ENCODE peak calls at places on chromosomes 11 and 22, in seven cellular contexts. A is neural crest cell, Z is RWPE1, N is Calu3, L is fibroblast of lung, B is NB4, W is A549. V is an unnamed sample.

GRCh38 chr11:103499710-103500340 is 390.6 kb downstream of the DYNC2H1 start:
- DNase-seq in A (no peak), Z (no peak), N (no peak), L (no peak), B (no peak), W (no peak), V (no peak)

GRCh38 chr11:131544591-131544990 is 174.2 kb downstream of the NTM start:
- DNase-seq in A (no peak), Z (no peak), N (no peak), L (no peak), B (no peak), W (no peak), V (no peak)

GRCh38 chr11:70577258-70577603 is 178.9 kb downstream of the CTTN start:
- DNase-seq in A (no peak), Z (no peak), N (no peak), L (no peak), B (no peak), W (no peak), V (no peak)

GRCh38 chr22:48185656-48186055 is 1423.2 kb downstream of the TBC1D22A start:
- DNase-seq in A (no peak), Z (no peak), N (no peak), L (no peak), B (peak), W (no peak), V (no peak)

GRCh38 chr22:29840498-29840897 is 2.4 kb upstream of the ASCC2 start:
- DNase-seq in A (no peak), Z (no peak), N (no peak), L (no peak), B (peak), W (no peak), V (no peak)

GRCh38 chr22:40463017-40463631 is 92.7 kb downstream of the SGSM3 start:
- DNase-seq in A (no peak), Z (no peak), N (no peak), L (no peak), B (peak), W (no peak), V (no peak)

GRCh38 chr11:92556435-92556834 is 331.8 kb downstream of the FAT3 start:
- DNase-seq in A (no peak), Z (peak), N (peak), L (peak), B (peak), W (peak), V (no peak)

GRCh38 chr11:5603326-5603725 is 6.9 kb downstream of the TRIM6 start:
- DNase-seq in A (no peak), Z (no peak), N (no peak), L (no peak), B (no peak), W (no peak), V (no peak)

GRCh38 chr22:47012589-47013365 is 250.3 kb downstream of the TBC1D22A start:
- DNase-seq in A (no peak), Z (no peak), N (no peak), L (peak), B (no peak), W (no peak), V (no peak)
- TF ChIP-seq CTCF in A (peak), Z (no peak), N (no peak), L (no peak), B (no peak), W (no peak), V (peak)

GRCh38 chr11:2298795-2299747 is 2.6 kb downstream of the C11orf21 start:
- DNase-seq in A (no peak), Z (peak), N (peak), L (no peak), B (peak), W (peak), V (no peak)
- TF ChIP-seq CTCF in A (peak), Z (peak), N (peak), L (no peak), B (no peak), W (peak), V (peak)

DNA sequence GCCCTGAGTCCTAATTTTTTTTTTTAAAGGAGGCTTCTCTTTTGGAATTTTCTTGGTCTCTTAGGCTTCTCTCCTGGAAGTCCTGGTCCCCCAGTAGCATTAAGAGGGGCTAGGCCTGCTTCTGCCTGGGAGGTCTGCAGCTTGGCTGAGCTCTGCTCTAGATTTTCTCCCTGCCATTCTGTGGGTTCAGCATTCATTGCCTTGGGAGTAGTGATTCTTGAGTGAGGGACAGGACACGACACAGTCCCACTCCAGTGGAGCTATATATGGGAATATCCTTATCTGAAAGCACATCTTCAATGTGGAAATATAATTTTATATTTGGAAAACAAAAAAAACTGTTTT is 3.7 kb downstream of the IGSF22 start:
- DNase-seq in A (no peak), Z (no peak), N (no peak), L (no peak), B (no peak), W (no peak), V (no peak)
- TF ChIP-seq CTCF in A (peak), Z (peak), N (peak), L (no peak), B (no peak), W (peak), V (no peak)

GRCh38 chr22:44845191-44845590 is 92.8 kb downstream of the ARHGAP8 start:
- DNase-seq in A (no peak), Z (no peak), N (no peak), L (no peak), B (no peak), W (no peak), V (no peak)
- TF ChIP-seq CTCF in A (no peak), Z (no peak), N (no peak), L (no peak), B (no peak), W (no peak), V (no peak)

GRCh38 chr11:68932933-68933577 is 29.4 kb downstream of the IGHMBP2 start:
- DNase-seq in A (no peak), Z (no peak), N (no peak), L (no peak), B (no peak), W (no peak), V (no peak)

GRCh38 chr11:68933605-68934320 is 30.1 kb downstream of the IGHMBP2 start:
- DNase-seq in A (no peak), Z (no peak), N (no peak), L (no peak), B (no peak), W (no peak), V (no peak)

GRCh38 chr11:68934666-68935065 is 31.0 kb downstream of the IGHMBP2 start:
- DNase-seq in A (no peak), Z (no peak), N (no peak), L (no peak), B (no peak), W (no peak), V (no peak)

GRCh38 chr11:68935066-68935465 is 31.4 kb downstream of the IGHMBP2 start:
- DNase-seq in A (no peak), Z (no peak), N (no peak), L (no peak), B (no peak), W (no peak), V (no peak)

GRCh38 chr11:68934321-68934645 is 30.6 kb downstream of the IGHMBP2 start:
- DNase-seq in A (no peak), Z (no peak), N (no peak), L (no peak), B (no peak), W (no peak), V (no peak)
- TF ChIP-seq CTCF in A (no peak), Z (no peak), N (no peak), L (no peak), B (no peak), W (no peak), V (no peak)

GRCh38 chr11:117749541-117749910 is 47.5 kb downstream of the DSCAML1 start:
- DNase-seq in A (no peak), Z (no peak), N (no peak), L (no peak), B (no peak), W (no peak), V (no peak)
- TF ChIP-seq CTCF in A (no peak), Z (no peak), N (no peak), L (no peak), B (no peak), W (no peak), V (no peak)

GRCh38 chr11:44434191-44434590 is 124.3 kb upstream of the ALX4 start:
- DNase-seq in A (no peak), Z (no peak), N (no peak), L (no peak), B (no peak), W (no peak), V (no peak)

GRCh38 chr11:44427432-44427831 is 117.5 kb upstream of the ALX4 start:
- DNase-seq in A (no peak), Z (no peak), N (peak), L (no peak), B (peak), W (peak), V (no peak)

GRCh38 chr11:44426119-44426518 is 116.2 kb upstream of the ALX4 start:
- DNase-seq in A (no peak), Z (no peak), N (no peak), L (no peak), B (no peak), W (no peak), V (no peak)

GRCh38 chr11:44426958-44427357 is 117.0 kb upstream of the ALX4 start:
- DNase-seq in A (no peak), Z (no peak), N (no peak), L (no peak), B (no peak), W (no peak), V (no peak)

GRCh38 chr11:44430140-44430539 is 120.2 kb upstream of the ALX4 start:
- DNase-seq in A (no peak), Z (no peak), N (no peak), L (no peak), B (no peak), W (no peak), V (no peak)
- TF ChIP-seq CTCF in A (no peak), Z (no peak), N (no peak), L (no peak), B (no peak), W (no peak), V (no peak)

GRCh38 chr11:73989156-73989555 is 6.5 kb upstream of the UCP2 start:
- DNase-seq in A (no peak), Z (no peak), N (no peak), L (no peak), B (no peak), W (no peak), V (no peak)
- TF ChIP-seq CTCF in A (no peak), Z (no peak), N (no peak), L (peak), B (no peak), W (no peak), V (no peak)

GRCh38 chr11:113255741-113256140 is 58.6 kb upstream of the TTC12 start:
- DNase-seq in A (no peak), Z (no peak), N (no peak), L (no peak), B (no peak), W (no peak), V (no peak)
- TF ChIP-seq CTCF in A (no peak), Z (no peak), N (no peak), L (no peak), B (no peak), W (no peak), V (no peak)